ENCODE peak calls at places on chromosomes 11 and 22, in four cellular contexts. X is A549, O is cardiac fibroblast, E is coronary artery. N is an unnamed sample.

GRCh38 chr22:19943665-19944026 is 2.0 kb upstream of the TXNRD2 start:
- DNase-seq in O (peak), X (peak), E (peak), N (no peak)

GRCh38 chr11:123815116-123815515 is 9.0 kb upstream of the OR6M1 start:
- DNase-seq in E (no peak), X (no peak), O (no peak), N (no peak)

GRCh38 chr11:65977621-65978390 is 16.3 kb downstream of the SART1 start:
- DNase-seq in E (no peak), X (no peak), O (no peak), N (no peak)

GRCh38 chr11:103807806-103808205 is 228.6 kb upstream of the DDI1 start:
- DNase-seq in X (no peak), E (no peak), O (peak), N (no peak)

GRCh38 chr22:44918925-44919392 is 90.8 kb downstream of the PHF21B start:
- DNase-seq in O (no peak), X (no peak), E (peak), N (no peak)

GRCh38 chr11:72413914-72414628 is 20.3 kb downstream of the CLPB start:
- DNase-seq in O (peak), X (peak), E (no peak), N (peak)

GRCh38 chr11:79110796-79111195 is 330.0 kb downstream of the TENM4 start:
- DNase-seq in O (no peak), E (no peak), X (no peak), N (no peak)

GRCh38 chr22:21070690-21071615 is 25.2 kb downstream of the LRRC74B start:
- DNase-seq in E (no peak), X (no peak), O (no peak), N (no peak)

GRCh38 chr22:39215430-39216142 is 29.2 kb downstream of the PDGFB start:
- DNase-seq in X (peak), E (peak), O (no peak), N (no peak)
- TF ChIP-seq CTCF in X (peak), E (no peak), O (peak), N (peak)

DNA sequence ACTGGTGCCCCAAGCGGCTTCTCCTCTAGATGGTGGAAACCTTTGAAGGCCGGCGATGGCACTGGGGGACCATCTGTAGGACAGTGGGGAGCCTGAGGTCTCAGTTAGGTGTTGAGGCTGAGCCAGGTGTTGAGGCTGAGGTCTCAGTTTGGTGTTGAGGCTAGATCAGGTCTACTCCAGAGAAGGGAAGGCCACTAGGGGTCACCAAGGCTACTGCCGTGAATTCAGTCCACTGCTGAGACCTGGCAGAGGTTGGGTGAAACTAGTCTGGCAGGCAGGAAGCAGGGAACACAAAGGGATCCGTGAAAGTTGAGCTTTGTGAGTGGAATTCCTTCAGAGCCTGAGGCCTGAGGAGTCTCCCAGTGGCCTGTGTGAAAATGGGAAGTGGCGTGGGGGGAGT is 123.8 kb upstream of the FGF3 start:
- DNase-seq in X (peak), E (no peak), O (no peak), N (peak)
- TF ChIP-seq CTCF in X (peak), E (no peak), O (no peak), N (peak)

GRCh38 chr11:76597533-76598425 is 72.8 kb downstream of the LRRC32 start:
- DNase-seq in E (no peak), X (no peak), O (no peak), N (no peak)

GRCh38 chr11:76599041-76600013 is 71.2 kb downstream of the LRRC32 start:
- DNase-seq in O (peak), X (no peak), E (no peak), N (no peak)

GRCh38 chr11:76596652-76597051 is 73.9 kb downstream of the LRRC32 start:
- DNase-seq in X (no peak), E (no peak), O (no peak), N (no peak)

GRCh38 chr11:76600124-76600655 is 70.4 kb downstream of the LRRC32 start:
- DNase-seq in O (no peak), E (no peak), X (no peak), N (no peak)

GRCh38 chr11:76598426-76598839 is 72.1 kb downstream of the LRRC32 start:
- DNase-seq in E (peak), O (peak), X (peak), N (peak)
- TF ChIP-seq CTCF in E (peak), O (peak), X (peak), N (no peak)

GRCh38 chr22:50574383-50574755 is 3.9 kb downstream of the CPT1B start:
- DNase-seq in E (no peak), X (no peak), O (no peak), N (no peak)

GRCh38 chr22:50575426-50575941 is 2.7 kb downstream of the CPT1B start:
- DNase-seq in X (no peak), E (no peak), O (no peak), N (no peak)

GRCh38 chr22:50577697-50577986 is 585 bp downstream of the CPT1B start:
- DNase-seq in X (no peak), O (no peak), E (no peak), N (no peak)

GRCh38 chr22:50576806-50577696 is 1.2 kb downstream of the CPT1B start:
- DNase-seq in O (no peak), E (no peak), X (no peak), N (no peak)

DNA sequence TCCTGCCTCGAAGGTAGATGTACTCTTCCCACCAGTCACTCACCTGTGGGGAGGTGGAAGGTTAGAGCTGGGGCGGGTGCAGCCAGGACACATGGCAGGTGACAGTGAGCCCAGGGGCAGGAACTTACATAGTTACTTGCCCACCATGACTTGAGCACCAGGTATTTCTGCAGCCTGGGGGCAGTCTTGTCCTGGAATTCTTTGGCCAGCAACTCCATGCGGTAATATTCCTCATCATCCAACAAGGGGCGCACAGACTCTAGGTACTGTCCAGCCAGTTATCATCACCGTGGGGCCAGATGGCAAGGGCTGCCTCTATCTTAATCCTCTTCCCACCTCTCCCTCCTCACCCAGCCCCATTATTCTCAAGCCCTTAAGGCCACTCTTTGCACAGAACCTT is 2.2 kb downstream of the CPT1B start:
- DNase-seq in E (no peak), X (peak), O (peak), N (peak)
- TF ChIP-seq CTCF in E (no peak), X (no peak), O (peak), N (peak)

GRCh38 chr11:2406878-2407410 is 6.4 kb downstream of the TSSC4 start:
- DNase-seq in O (no peak), E (no peak), X (no peak), N (no peak)
- TF ChIP-seq CTCF in O (no peak), E (no peak), X (no peak), N (no peak)

GRCh38 chr22:41683052-41683451 is 5.6 kb downstream of the SNU13 start:
- DNase-seq in O (no peak), X (no peak), E (no peak), N (no peak)

GRCh38 chr22:41681616-41682015 is 7.1 kb downstream of the SNU13 start:
- DNase-seq in O (peak), X (no peak), E (no peak), N (no peak)

GRCh38 chr22:41683616-41684015 is 5.1 kb downstream of the SNU13 start:
- DNase-seq in E (no peak), X (no peak), O (peak), N (no peak)

GRCh38 chr22:41684194-41684593 is 4.5 kb downstream of the SNU13 start:
- DNase-seq in O (no peak), X (no peak), E (no peak), N (no peak)

DNA sequence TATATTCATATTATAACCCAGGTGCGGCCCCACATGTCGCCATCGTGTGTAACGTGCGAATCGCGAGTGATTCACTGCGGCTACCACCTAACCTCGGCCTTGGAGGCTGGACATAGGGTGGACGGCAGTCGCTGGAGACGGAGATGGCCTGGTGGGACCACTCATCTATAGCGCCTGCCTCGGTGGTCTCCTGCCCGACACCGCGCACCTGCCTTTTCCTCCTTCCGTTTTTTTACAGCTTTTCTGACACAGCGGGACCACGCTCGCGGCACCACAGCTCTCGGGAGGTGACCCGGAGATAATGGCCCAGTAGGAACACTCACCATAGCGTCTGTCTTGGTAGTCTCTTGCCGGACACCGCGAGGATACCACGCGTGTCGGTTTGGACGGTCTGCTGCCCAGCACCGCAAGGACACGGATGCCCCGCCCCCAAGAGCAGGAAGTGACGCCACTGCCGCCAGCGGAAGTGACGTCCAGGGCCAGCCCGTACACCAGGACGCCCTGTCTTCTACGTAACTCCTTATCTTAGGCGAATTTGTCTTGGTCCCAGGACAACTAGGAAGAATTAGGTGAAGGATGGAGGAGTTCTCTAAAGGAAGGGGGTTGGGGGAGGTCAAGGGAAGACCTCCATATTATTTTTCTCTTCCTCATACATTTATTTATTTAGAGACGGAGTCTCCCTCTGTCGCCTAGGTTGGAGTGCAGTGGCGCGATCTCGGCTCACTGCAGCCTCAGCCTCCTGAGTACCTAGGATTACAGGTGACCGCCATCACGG is 6.4 kb downstream of the SNU13 start:
- DNase-seq in X (no peak), E (peak), O (peak), N (peak)
- TF ChIP-seq CTCF in X (no peak), E (no peak), O (no peak), N (no peak)

GRCh38 chr11:81278986-81279385 is 1454.7 kb downstream of the FAM181B start:
- DNase-seq in X (no peak), O (no peak), E (no peak), N (no peak)
- TF ChIP-seq CTCF in X (no peak), O (no peak), E (no peak), N (no peak)

GRCh38 chr22:40597541-40598453 is 38.7 kb downstream of the MRTFA start:
- DNase-seq in O (peak), E (no peak), X (no peak), N (no peak)
- TF ChIP-seq CTCF in O (no peak), E (no peak), X (no peak), N (no peak)

GRCh38 chr11:75212463-75212862 is 28.1 kb upstream of the TPBGL start:
- DNase-seq in E (no peak), O (no peak), X (no peak), N (no peak)

GRCh38 chr11:75214843-75215242 is 25.7 kb upstream of the TPBGL start:
- DNase-seq in O (no peak), E (no peak), X (no peak), N (no peak)

GRCh38 chr11:75219869-75220268 is 20.7 kb upstream of the TPBGL start:
- DNase-seq in X (no peak), E (no peak), O (no peak), N (no peak)

GRCh38 chr11:75208444-75208843 is 32.1 kb upstream of the TPBGL start:
- DNase-seq in E (no peak), X (no peak), O (no peak), N (no peak)

GRCh38 chr11:75214411-75214821 is 26.2 kb upstream of the TPBGL start:
- DNase-seq in O (peak), X (peak), E (no peak), N (peak)
- TF ChIP-seq CTCF in O (peak), X (peak), E (no peak), N (no peak)

N was measured in MCF 10A.